ENCODE peak calls at places on chromosomes 12 and 14, in six cellular contexts. H is effector memory CD8-positive, alpha-beta T cell; S is T47D; C is SK-MEL-5; V is smooth muscle cell of the brain vasculature; T is activated naive CD4-positive, alpha-beta T cell treated with anti-CD3 and anti-CD28 coated beads for 36 hours. O is an unnamed sample.

GRCh38 chr12:127308148-127308547 is 958.8 kb upstream of the TMEM132C start:
- DNase-seq in H (no peak), S (no peak), V (no peak), C (no peak), T (no peak), O (no peak)

GRCh38 chr14:56120091-56120632 is 2.0 kb downstream of the PELI2 start:
- DNase-seq in T (no peak), V (no peak), S (peak; percentile 16), H (no peak), C (no peak), O (no peak)

GRCh38 chr14:61132894-61133293 is 148.2 kb downstream of the TMEM30B start:
- DNase-seq in T (no peak), V (no peak), H (no peak), S (no peak), C (no peak), O (no peak)

GRCh38 chr12:11695321-11695720 is 45.8 kb downstream of the ETV6 start:
- DNase-seq in C (no peak), S (no peak), H (no peak), T (no peak), V (no peak), O (no peak)

GRCh38 chr14:75578099-75578785 is at the start of gene FLVCR2:
- DNase-seq in C (peak; percentile 51), V (peak; percentile 51), S (peak; percentile 90), H (peak; percentile 37), T (peak; percentile 59), O (peak; percentile 52)

GRCh38 chr14:83867871-83868270 is 1662.1 kb upstream of the FLRT2 start:
- DNase-seq in S (no peak), H (no peak), V (peak; percentile 12), T (no peak), C (no peak), O (no peak)

GRCh38 chr12:108630481-108631207 is 3.0 kb downstream of the SELPLG start:
- DNase-seq in C (peak; percentile 52), H (peak; percentile 42), V (no peak), T (peak; percentile 40), S (no peak), O (peak; percentile 30)

GRCh38 chr14:96635850-96636249 is 133.7 kb downstream of the PAPOLA start:
- DNase-seq in C (no peak), H (no peak), V (no peak), T (no peak), S (no peak), O (no peak)

GRCh38 chr12:124633269-124633953 is 66.0 kb upstream of the NCOR2 start:
- DNase-seq in S (no peak), T (no peak), H (no peak), C (no peak), V (no peak), O (no peak)

GRCh38 chr12:39442895-39443703 is at the start of gene KIF21A:
- DNase-seq in C (peak; percentile 92), S (peak; percentile 98), H (peak; percentile 93), T (peak; percentile 86), V (peak; percentile 23), O (peak; percentile 91)

GRCh38 chr12:48184549-48184922 is 1.1 kb downstream of the CCDC184 start:
- DNase-seq in T (no peak), H (no peak), V (no peak), S (no peak), C (no peak), O (no peak)

GRCh38 chr12:87413784-87414183 is 615.4 kb downstream of the C12orf50 start:
- DNase-seq in S (no peak), C (no peak), V (peak; percentile 13), H (no peak), T (no peak), O (no peak)

GRCh38 chr14:106564058-106564643 is 1037.8 kb downstream of the TMEM121 start:
- DNase-seq in T (peak; percentile 82), H (peak; percentile 62), S (peak; percentile 77), C (peak; percentile 58), V (no peak), O (peak; percentile 31)

GRCh38 chr12:42172811-42173210 is 28.1 kb upstream of the GXYLT1 start:
- DNase-seq in T (no peak), H (no peak), C (no peak), S (no peak), V (no peak), O (no peak)

GRCh38 chr12:22700126-22700525 is 75.2 kb downstream of the ETNK1 start:
- DNase-seq in C (no peak), H (no peak), S (no peak), T (no peak), V (peak; percentile 61), O (no peak)

GRCh38 chr12:132579747-132580146 is 30.6 kb downstream of the LRCOL1 start:
- DNase-seq in V (no peak), S (no peak), C (no peak), H (no peak), T (no peak), O (no peak)

O was measured in central memory CD4-positive, alpha-beta T cell.